ENCODE peak calls at places on chromosomes 11 and 22, in eight cellular contexts. One of them, this sample, is unnamed.

GRCh38 chr11:131899954-131900580 is 529.7 kb downstream of the NTM start:
- DNase-seq in K562: no peak
- DNase-seq in GM12891: no peak
- DNase-seq in ovary: no peak
- DNase-seq in heart left ventricle: no peak
- DNase-seq in uterus: no peak
- DNase-seq in lower leg skin: no peak
- DNase-seq in GM12892: no peak
- DNase-seq in this sample: no peak

GRCh38 chr11:1500466-1501420 is 14.2 kb upstream of the MOB2 start:
- DNase-seq in ovary: no peak
- DNase-seq in lower leg skin: no peak
- DNase-seq in GM12892: no peak
- DNase-seq in heart left ventricle: peak; percentile 44
- DNase-seq in GM12891: no peak
- DNase-seq in K562: no peak
- DNase-seq in uterus: no peak
- DNase-seq in this sample: no peak

GRCh38 chr22:27173530-27173929 is 516.1 kb downstream of the MIAT start:
- DNase-seq in K562: no peak
- DNase-seq in ovary: no peak
- DNase-seq in GM12891: no peak
- DNase-seq in lower leg skin: no peak
- DNase-seq in heart left ventricle: no peak
- DNase-seq in GM12892: no peak
- DNase-seq in uterus: no peak
- DNase-seq in this sample: no peak

GRCh38 chr11:128235446-128235845 is 351.9 kb downstream of the ETS1 start:
- DNase-seq in heart left ventricle: no peak
- DNase-seq in GM12892: no peak
- DNase-seq in ovary: no peak
- DNase-seq in K562: no peak
- DNase-seq in uterus: no peak
- DNase-seq in lower leg skin: no peak
- DNase-seq in GM12891: no peak
- DNase-seq in this sample: no peak

GRCh38 chr11:45560153-45560934 is 105.1 kb downstream of the CHST1 start:
- DNase-seq in GM12891: no peak
- DNase-seq in GM12892: no peak
- DNase-seq in K562: no peak
- DNase-seq in heart left ventricle: peak; percentile 66
- DNase-seq in ovary: no peak
- DNase-seq in lower leg skin: no peak
- DNase-seq in uterus: no peak
- DNase-seq in this sample: no peak

GRCh38 chr11:12092714-12093113 is 17.7 kb upstream of the MICAL2 start:
- DNase-seq in ovary: no peak
- DNase-seq in lower leg skin: no peak
- DNase-seq in K562: no peak
- DNase-seq in uterus: no peak
- DNase-seq in GM12892: no peak
- DNase-seq in heart left ventricle: no peak
- DNase-seq in GM12891: no peak
- DNase-seq in this sample: no peak

GRCh38 chr11:123047947-123048293 is 14.0 kb downstream of the HSPA8 start:
- DNase-seq in GM12891: no peak
- DNase-seq in GM12892: no peak
- DNase-seq in lower leg skin: no peak
- DNase-seq in uterus: no peak
- DNase-seq in K562: no peak
- DNase-seq in heart left ventricle: no peak
- DNase-seq in ovary: no peak
- DNase-seq in this sample: no peak

GRCh38 chr11:35892166-35892565 is 51.7 kb upstream of the LDLRAD3 start:
- DNase-seq in uterus: no peak
- DNase-seq in GM12891: no peak
- DNase-seq in ovary: no peak
- DNase-seq in GM12892: no peak
- DNase-seq in K562: no peak
- DNase-seq in heart left ventricle: no peak
- DNase-seq in lower leg skin: no peak
- DNase-seq in this sample: no peak

GRCh38 chr11:61138940-61139339 is 22.3 kb downstream of the VPS37C start:
- DNase-seq in K562: no peak
- DNase-seq in heart left ventricle: no peak
- DNase-seq in lower leg skin: no peak
- DNase-seq in uterus: no peak
- DNase-seq in GM12892: no peak
- DNase-seq in GM12891: no peak
- DNase-seq in ovary: no peak
- DNase-seq in this sample: no peak

GRCh38 chr11:130314749-130315285 is at the start of gene ZBTB44:
- DNase-seq in K562: peak; percentile 92
- DNase-seq in lower leg skin: peak; percentile 92
- DNase-seq in GM12891: peak; percentile 82
- DNase-seq in GM12892: peak; percentile 75
- DNase-seq in heart left ventricle: peak; percentile 97
- DNase-seq in uterus: peak; percentile 93
- DNase-seq in ovary: peak; percentile 92
- DNase-seq in this sample: peak; percentile 94
- TF ChIP-seq POLR2A in K562: peak; percentile 55
- TF ChIP-seq POLR2A in lower leg skin: no peak
- TF ChIP-seq POLR2A in GM12891: peak; percentile 55
- TF ChIP-seq POLR2A in GM12892: no peak
- TF ChIP-seq POLR2A in heart left ventricle: no peak
- TF ChIP-seq POLR2A in uterus: peak; percentile 47
- TF ChIP-seq POLR2A in ovary: no peak
- TF ChIP-seq POLR2A in this sample: peak; percentile 22

GRCh38 chr22:35328472-35328885 is 28.8 kb downstream of the TOM1 start:
- DNase-seq in uterus: no peak
- DNase-seq in K562: no peak
- DNase-seq in ovary: no peak
- DNase-seq in heart left ventricle: no peak
- DNase-seq in GM12892: no peak
- DNase-seq in GM12891: no peak
- DNase-seq in lower leg skin: no peak
- DNase-seq in this sample: no peak
- TF ChIP-seq POLR2A in uterus: no peak
- TF ChIP-seq POLR2A in K562: no peak
- TF ChIP-seq POLR2A in ovary: no peak
- TF ChIP-seq POLR2A in heart left ventricle: no peak
- TF ChIP-seq POLR2A in GM12892: no peak
- TF ChIP-seq POLR2A in GM12891: no peak
- TF ChIP-seq POLR2A in lower leg skin: no peak
- TF ChIP-seq POLR2A in this sample: no peak

DNA sequence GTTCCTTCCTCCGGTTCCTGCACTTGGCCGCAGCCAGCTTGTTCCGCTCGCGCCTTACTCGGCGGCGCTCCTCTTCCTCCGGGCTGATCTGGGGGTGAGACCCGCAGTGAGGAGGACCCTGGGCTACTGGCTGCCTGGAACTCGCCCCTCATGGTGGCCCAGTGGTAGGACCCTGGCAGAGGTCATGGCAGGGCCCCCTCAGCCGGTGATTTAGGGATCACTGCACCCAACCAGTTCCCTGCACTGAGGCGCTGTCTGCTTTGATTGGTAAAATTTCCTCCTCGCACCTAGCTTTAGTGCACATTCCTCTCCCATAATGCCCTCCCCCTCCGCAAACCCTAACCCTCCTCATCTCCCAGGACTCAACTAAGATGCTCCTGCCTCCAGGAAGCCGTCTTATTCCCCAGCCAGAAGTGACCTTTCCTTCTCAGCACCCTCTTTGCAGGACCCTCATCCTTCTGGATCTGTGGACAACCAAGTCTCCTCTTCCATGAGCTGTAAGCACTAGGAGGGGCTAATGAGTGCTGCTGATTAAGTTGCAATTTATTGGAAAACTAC is 3.6 kb downstream of the CCDC85B start:
- DNase-seq in uterus: peak; percentile 39
- DNase-seq in K562: no peak
- DNase-seq in GM12892: no peak
- DNase-seq in lower leg skin: no peak
- DNase-seq in GM12891: no peak
- DNase-seq in ovary: no peak
- DNase-seq in heart left ventricle: peak; percentile 81
- DNase-seq in this sample: no peak
- TF ChIP-seq POLR2A in uterus: no peak
- TF ChIP-seq POLR2A in K562: peak; percentile 70
- TF ChIP-seq POLR2A in GM12892: peak; percentile 66
- TF ChIP-seq POLR2A in lower leg skin: no peak
- TF ChIP-seq POLR2A in GM12891: no peak
- TF ChIP-seq POLR2A in ovary: no peak
- TF ChIP-seq POLR2A in heart left ventricle: no peak
- TF ChIP-seq POLR2A in this sample: no peak

GRCh38 chr11:69348414-69349235 is 54.7 kb downstream of the MYEOV start:
- DNase-seq in heart left ventricle: no peak
- DNase-seq in uterus: no peak
- DNase-seq in lower leg skin: peak; percentile 4
- DNase-seq in K562: no peak
- DNase-seq in GM12892: no peak
- DNase-seq in ovary: no peak
- DNase-seq in GM12891: no peak
- DNase-seq in this sample: no peak
- TF ChIP-seq POLR2A in heart left ventricle: no peak
- TF ChIP-seq POLR2A in uterus: no peak
- TF ChIP-seq POLR2A in lower leg skin: no peak
- TF ChIP-seq POLR2A in K562: no peak
- TF ChIP-seq POLR2A in GM12892: no peak
- TF ChIP-seq POLR2A in ovary: no peak
- TF ChIP-seq POLR2A in GM12891: no peak
- TF ChIP-seq POLR2A in this sample: no peak

GRCh38 chr11:74748211-74749126 is at the start of gene RNF169:
- DNase-seq in GM12891: peak; percentile 95
- DNase-seq in lower leg skin: peak; percentile 96
- DNase-seq in GM12892: peak; percentile 89
- DNase-seq in ovary: peak; percentile 95
- DNase-seq in heart left ventricle: peak; percentile 95
- DNase-seq in uterus: peak; percentile 96
- DNase-seq in K562: peak; percentile 95
- DNase-seq in this sample: peak; percentile 94

GRCh38 chr11:74744277-74744676 is 4.4 kb upstream of the RNF169 start:
- DNase-seq in GM12891: no peak
- DNase-seq in K562: no peak
- DNase-seq in ovary: no peak
- DNase-seq in lower leg skin: no peak
- DNase-seq in GM12892: no peak
- DNase-seq in uterus: no peak
- DNase-seq in heart left ventricle: no peak
- DNase-seq in this sample: no peak

GRCh38 chr11:74749965-74750296 is 1.3 kb downstream of the RNF169 start:
- DNase-seq in K562: no peak
- DNase-seq in ovary: no peak
- DNase-seq in GM12892: no peak
- DNase-seq in uterus: no peak
- DNase-seq in lower leg skin: no peak
- DNase-seq in GM12891: no peak
- DNase-seq in heart left ventricle: no peak
- DNase-seq in this sample: no peak

GRCh38 chr11:74746868-74747267 is 1.8 kb upstream of the RNF169 start:
- DNase-seq in ovary: no peak
- DNase-seq in uterus: no peak
- DNase-seq in GM12891: no peak
- DNase-seq in GM12892: no peak
- DNase-seq in heart left ventricle: no peak
- DNase-seq in K562: no peak
- DNase-seq in lower leg skin: no peak
- DNase-seq in this sample: no peak

DNA sequence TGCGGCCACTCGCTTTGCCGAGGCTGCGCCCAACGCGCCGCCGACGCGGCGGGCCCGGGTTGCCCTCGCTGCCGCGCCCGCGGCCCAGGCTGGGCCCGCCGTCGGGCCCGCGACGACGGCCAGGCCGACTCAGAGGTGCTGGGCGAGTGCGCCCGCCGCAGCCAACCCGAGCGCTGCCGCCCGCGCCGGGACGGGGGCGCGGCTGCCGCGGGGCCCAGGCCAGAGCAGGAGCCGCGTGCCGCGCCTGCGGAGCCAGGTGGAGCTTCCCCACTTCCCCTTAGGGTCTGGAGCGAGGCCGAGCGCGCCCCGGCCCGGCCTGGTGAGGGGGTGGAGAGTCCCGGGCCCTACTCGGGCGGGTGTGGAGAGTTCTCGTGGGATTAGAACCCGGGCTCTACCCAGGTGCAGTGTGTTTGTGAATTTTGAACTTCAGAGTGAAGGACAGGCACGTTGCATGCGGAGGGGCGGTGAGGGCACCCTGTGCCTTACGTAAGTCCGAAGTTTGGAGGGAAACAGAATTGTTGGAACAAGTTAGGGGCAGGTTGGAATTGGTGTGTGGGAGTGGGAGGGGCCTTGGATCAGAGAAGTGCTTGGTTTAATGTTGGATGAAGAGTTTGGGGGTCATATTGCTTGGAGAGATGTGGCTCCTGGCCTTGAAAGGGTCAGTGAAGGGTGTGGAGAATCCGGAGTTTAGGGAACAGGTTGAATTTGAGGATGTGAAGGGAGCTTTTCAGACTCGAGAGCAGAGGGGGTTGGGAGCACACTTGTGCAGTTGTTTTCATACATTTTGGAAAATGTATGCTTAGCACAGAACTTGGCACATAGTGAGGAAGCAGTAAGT is 697 bp downstream of the RNF169 start:
- DNase-seq in K562: peak; percentile 82
- DNase-seq in lower leg skin: peak; percentile 21
- DNase-seq in GM12892: peak; percentile 73
- DNase-seq in heart left ventricle: peak; percentile 86
- DNase-seq in GM12891: peak; percentile 62
- DNase-seq in uterus: no peak
- DNase-seq in ovary: peak; percentile 48
- DNase-seq in this sample: peak; percentile 54
- TF ChIP-seq POLR2A in K562: peak; percentile 5
- TF ChIP-seq POLR2A in lower leg skin: no peak
- TF ChIP-seq POLR2A in GM12892: peak; percentile 79
- TF ChIP-seq POLR2A in heart left ventricle: no peak
- TF ChIP-seq POLR2A in GM12891: no peak
- TF ChIP-seq POLR2A in uterus: no peak
- TF ChIP-seq POLR2A in ovary: no peak
- TF ChIP-seq POLR2A in this sample: no peak

DNA sequence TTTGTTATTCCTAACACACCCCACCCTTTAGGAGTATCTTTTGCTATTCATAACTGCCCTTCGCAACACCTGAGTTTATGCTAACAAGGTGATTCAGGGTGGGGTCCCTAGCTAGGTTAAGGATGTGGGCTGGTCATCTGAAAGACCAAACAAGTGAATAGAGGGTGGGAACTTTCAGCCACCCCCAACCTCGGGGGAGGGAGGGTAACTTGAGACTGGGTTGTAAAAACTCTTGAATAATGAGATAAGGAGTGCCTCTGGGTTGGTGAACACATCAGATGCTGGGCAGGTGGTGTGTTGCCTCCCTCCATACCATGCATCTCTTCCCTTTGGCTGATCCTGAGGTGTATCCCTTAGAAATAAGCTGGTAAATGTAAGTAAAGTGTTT is 111.5 kb downstream of the SWAP70 start:
- DNase-seq in heart left ventricle: no peak
- DNase-seq in lower leg skin: no peak
- DNase-seq in ovary: no peak
- DNase-seq in K562: no peak
- DNase-seq in GM12891: no peak
- DNase-seq in uterus: no peak
- DNase-seq in GM12892: no peak
- DNase-seq in this sample: no peak
- TF ChIP-seq POLR2A in heart left ventricle: no peak
- TF ChIP-seq POLR2A in lower leg skin: no peak
- TF ChIP-seq POLR2A in ovary: no peak
- TF ChIP-seq POLR2A in K562: no peak
- TF ChIP-seq POLR2A in GM12891: no peak
- TF ChIP-seq POLR2A in uterus: no peak
- TF ChIP-seq POLR2A in GM12892: no peak
- TF ChIP-seq POLR2A in this sample: no peak

This sample was measured in transverse colon.